ENCODE peak calls at places on chromosomes 7 and 10, in five cellular contexts. A is endothelial cell, W is iris pigment epithelial cell, Y is AG04450, K is left ventricle myocardium inferior. Q is an unnamed sample.

GRCh38 chr7:141466151-141466904 is 84.9 kb upstream of the AGK start:
- DNase-seq in Y (no peak), A (no peak), K (no peak), W (no peak), Q (no peak)

GRCh38 chr10:79223346-79224048 is 123.8 kb upstream of the PPIF start:
- DNase-seq in K (peak; percentile 79), Y (no peak), A (no peak), W (peak; percentile 79), Q (peak; percentile 92)

GRCh38 chr7:156022483-156023459 is 210.5 kb upstream of the SHH start:
- DNase-seq in Y (no peak), A (no peak), K (no peak), W (no peak), Q (no peak)

GRCh38 chr10:110637558-110638053 is 6.5 kb upstream of the RBM20 start:
- DNase-seq in W (no peak), Y (no peak), K (no peak), A (no peak), Q (peak; percentile 21)

GRCh38 chr7:117323877-117324699 is 1.2 kb upstream of the WNT2 start:
- DNase-seq in A (peak; percentile 34), W (peak; percentile 71), Y (peak; percentile 56), K (peak; percentile 41), Q (peak; percentile 13)

GRCh38 chr10:17784701-17785100 is 24.4 kb upstream of the MRC1 start:
- DNase-seq in A (no peak), W (peak; percentile 59), K (no peak), Y (no peak), Q (peak; percentile 60)

GRCh38 chr7:155213385-155213784 is 84.3 kb upstream of the INSIG1 start:
- DNase-seq in W (no peak), A (no peak), K (no peak), Y (no peak), Q (no peak)

GRCh38 chr7:47542051-47542450 is 39.9 kb downstream of the TNS3 start:
- DNase-seq in Y (no peak), A (no peak), W (no peak), K (no peak), Q (no peak)

GRCh38 chr7:68176974-68177373 is 1180.3 kb downstream of the TYW1 start:
- DNase-seq in A (no peak), W (peak; percentile 38), Y (no peak), K (peak; percentile 15), Q (peak; percentile 70)

GRCh38 chr7:157126921-157127320 is 11.8 kb upstream of the UBE3C start:
- DNase-seq in Y (no peak), K (no peak), W (no peak), A (no peak), Q (no peak)

GRCh38 chr7:78039791-78040776 is 241.5 kb downstream of the PHTF2 start:
- DNase-seq in A (peak; percentile 63), Y (no peak), K (peak; percentile 19), W (no peak), Q (peak; percentile 19)

GRCh38 chr7:18890134-18890533 is 227.3 kb downstream of the TWIST1 start:
- DNase-seq in W (peak; percentile 90), K (no peak), A (no peak), Y (peak; percentile 69), Q (no peak)

GRCh38 chr10:92204238-92204637 is 86.6 kb downstream of the CPEB3 start:
- DNase-seq in A (no peak), Y (no peak), K (no peak), W (no peak), Q (no peak)

GRCh38 chr7:79319369-79319768 is 134.1 kb downstream of the MAGI2 start:
- DNase-seq in K (no peak), W (peak; percentile 48), A (no peak), Y (no peak), Q (no peak)

GRCh38 chr7:51263631-51264484 is 52.8 kb downstream of the COBL start:
- DNase-seq in A (no peak), W (no peak), Y (no peak), K (no peak), Q (no peak)

GRCh38 chr10:69728335-69728861 is 73.3 kb upstream of the COL13A1 start:
- DNase-seq in W (peak; percentile 59), A (no peak), K (no peak), Y (no peak), Q (peak; percentile 69)

GRCh38 chr7:93476491-93477344 is 97.8 kb downstream of the CALCR start:
- DNase-seq in Y (no peak), A (no peak), K (no peak), W (no peak), Q (no peak)

GRCh38 chr7:30731619-30732018 is 20.3 kb upstream of the INMT start:
- DNase-seq in Y (no peak), A (no peak), K (no peak), W (no peak), Q (no peak)

GRCh38 chr10:6082496-6083395 is 6.1 kb upstream of the RBM17 start:
- DNase-seq in K (peak; percentile 63), A (no peak), W (no peak), Y (no peak), Q (no peak)

GRCh38 chr10:88232029-88232895 is 350.9 kb downstream of the RNLS start:
- DNase-seq in W (peak; percentile 57), Y (no peak), K (peak; percentile 89), A (no peak), Q (no peak)

GRCh38 chr10:68666280-68666760 is 54.7 kb upstream of the CCAR1 start:
- DNase-seq in K (no peak), W (peak; percentile 93), Y (peak; percentile 77), A (no peak), Q (no peak)

GRCh38 chr10:62093863-62094291 is 174.8 kb downstream of the RTKN2 start:
- DNase-seq in Y (peak; percentile 67), K (no peak), A (no peak), W (peak; percentile 90), Q (no peak)

GRCh38 chr7:101814996-101815825 is 2.2 kb upstream of the CUX1 start:
- DNase-seq in K (peak; percentile 29), W (no peak), Y (no peak), A (peak; percentile 73), Q (peak; percentile 28)

GRCh38 chr7:81361769-81362168 is 408.1 kb downstream of the HGF start:
- DNase-seq in A (no peak), W (peak; percentile 2), K (no peak), Y (no peak), Q (no peak)

GRCh38 chr7:25765110-25765509 is 386.9 kb upstream of the NFE2L3 start:
- DNase-seq in W (no peak), A (no peak), Y (no peak), K (no peak), Q (no peak)

GRCh38 chr7:27917774-27918314 is 177.9 kb downstream of the TAX1BP1 start:
- DNase-seq in K (no peak), Y (no peak), W (peak; percentile 82), A (no peak), Q (no peak)

GRCh38 chr7:150830957-150831356 is 21.4 kb upstream of the AOC1 start:
- DNase-seq in W (no peak), A (no peak), Y (no peak), K (no peak), Q (no peak)

GRCh38 chr10:17353568-17353967 is 100.8 kb downstream of the ST8SIA6 start:
- DNase-seq in A (no peak), W (peak; percentile 45), Y (no peak), K (no peak), Q (no peak)

GRCh38 chr10:62071846-62072281 is 170.4 kb downstream of the ARID5B start:
- DNase-seq in Y (no peak), K (no peak), W (no peak), A (no peak), Q (no peak)

GRCh38 chr10:43395571-43396060 is 13.4 kb downstream of the HNRNPF start:
- DNase-seq in A (peak; percentile 25), Y (no peak), W (peak; percentile 38), K (no peak), Q (peak; percentile 54)

GRCh38 chr10:109126016-109126415 is 797.3 kb downstream of the XPNPEP1 start:
- DNase-seq in A (no peak), Y (no peak), K (no peak), W (no peak), Q (no peak)

GRCh38 chr10:30374353-30374752 is 25.3 kb upstream of the MTPAP start:
- DNase-seq in A (no peak), Y (no peak), K (no peak), W (no peak), Q (peak; percentile 79)

GRCh38 chr10:49034925-49035324 is 80.4 kb downstream of the VSTM4 start:
- DNase-seq in Y (no peak), K (no peak), W (no peak), A (no peak), Q (no peak)

GRCh38 chr7:128266891-128267839 is 26.1 kb downstream of the LEP start:
- DNase-seq in Y (no peak), A (peak; percentile 11), W (peak; percentile 69), K (peak; percentile 54), Q (peak; percentile 93)

Q was measured in BE2C.